ENCODE peak calls at places on chromosome 3, in eight cellular contexts. D is fibroblast of gingiva; V is SW480; U is NCI-H2171; M is foreskin keratinocyte; R is Right ventricle myocardium superior; T is activated CD8-positive, alpha-beta memory T cell treated with anti-CD3 and anti-CD28 coated beads for 48 hours; Y is CD8-positive, alpha-beta memory T cell. I is an unnamed sample.

GRCh38 chr3:11568503-11569155 is 75.1 kb downstream of the VGLL4 start:
- DNase-seq in D (peak; percentile 92), V (peak; percentile 89), U (no peak), M (peak; percentile 69), R (peak; percentile 76), T (no peak), Y (no peak), I (no peak)

GRCh38 chr3:58095471-58096145 is 87.4 kb downstream of the FLNB start:
- DNase-seq in D (no peak), V (no peak), U (no peak), M (no peak), R (no peak), T (no peak), Y (no peak), I (no peak)

GRCh38 chr3:50242778-50243551 is 7.0 kb downstream of the GNAI2 start:
- DNase-seq in D (peak; percentile 31), V (no peak), U (no peak), M (no peak), R (peak; percentile 87), T (no peak), Y (no peak), I (peak; percentile 32)

GRCh38 chr3:29335438-29335837 is 54.6 kb downstream of the RBMS3 start:
- DNase-seq in D (peak; percentile 98), V (no peak), U (peak; percentile 66), M (peak; percentile 84), R (peak; percentile 78), T (no peak), Y (no peak), I (no peak)

GRCh38 chr3:188683032-188683491 is 488.7 kb upstream of the TPRG1 start:
- DNase-seq in D (peak; percentile 90), V (no peak), U (no peak), M (no peak), R (peak; percentile 37), T (no peak), Y (no peak), I (peak; percentile 66)

GRCh38 chr3:106827515-106828213 is 549.6 kb upstream of the CCDC54 start:
- DNase-seq in D (no peak), V (no peak), U (no peak), M (peak; percentile 79), R (no peak), T (no peak), Y (no peak), I (no peak)

GRCh38 chr3:179146911-179147570 is 1.1 kb upstream of the PIK3CA start:
- DNase-seq in D (peak; percentile 61), V (peak; percentile 84), U (peak; percentile 51), M (peak; percentile 50), R (no peak), T (no peak), Y (peak; percentile 73), I (no peak)

GRCh38 chr3:146262711-146263110 is 11.8 kb upstream of the PLSCR4 start:
- DNase-seq in D (no peak), V (no peak), U (no peak), M (no peak), R (no peak), T (no peak), Y (no peak), I (no peak)

GRCh38 chr3:97201814-97202213 is 387.4 kb downstream of the EPHA6 start:
- DNase-seq in D (no peak), V (no peak), U (no peak), M (no peak), R (no peak), T (no peak), Y (no peak), I (no peak)

GRCh38 chr3:39716849-39717248 is 92.6 kb upstream of the MYRIP start:
- DNase-seq in D (no peak), V (no peak), U (no peak), M (no peak), R (no peak), T (no peak), Y (no peak), I (no peak)

GRCh38 chr3:150040097-150040496 is 69.4 kb upstream of the PFN2 start:
- DNase-seq in D (no peak), V (no peak), U (no peak), M (no peak), R (no peak), T (no peak), Y (no peak), I (no peak)

GRCh38 chr3:23253214-23253613 is 50.1 kb downstream of the UBE2E2 start:
- DNase-seq in D (no peak), V (no peak), U (no peak), M (no peak), R (no peak), T (no peak), Y (no peak), I (no peak)

GRCh38 chr3:196941846-196942225 is 492 bp downstream of the NCBP2 start:
- DNase-seq in D (peak; percentile 28), V (no peak), U (peak; percentile 61), M (no peak), R (peak; percentile 59), T (peak; percentile 37), Y (peak; percentile 71), I (peak; percentile 43)

GRCh38 chr3:48013288-48013980 is 2.8 kb downstream of the MAP4 start:
- DNase-seq in D (peak; percentile 54), V (peak; percentile 66), U (no peak), M (peak; percentile 17), R (no peak), T (no peak), Y (no peak), I (no peak)

GRCh38 chr3:49610881-49611280 is 56.6 kb downstream of the BSN start:
- DNase-seq in D (no peak), V (no peak), U (no peak), M (no peak), R (no peak), T (no peak), Y (no peak), I (no peak)

GRCh38 chr3:5213574-5213966 is 26.1 kb downstream of the EDEM1 start:
- DNase-seq in D (no peak), V (no peak), U (no peak), M (no peak), R (no peak), T (no peak), Y (no peak), I (no peak)

GRCh38 chr3:146473726-146474125 is 4.4 kb upstream of the PLSCR2 start:
- DNase-seq in D (peak; percentile 87), V (no peak), U (no peak), M (no peak), R (no peak), T (no peak), Y (no peak), I (no peak)

GRCh38 chr3:194196876-194197275 is 60.9 kb downstream of the HES1 start:
- DNase-seq in D (no peak), V (no peak), U (no peak), M (no peak), R (no peak), T (no peak), Y (no peak), I (no peak)

GRCh38 chr3:45135959-45136358 is 10.2 kb downstream of the CDCP1 start:
- DNase-seq in D (no peak), V (no peak), U (no peak), M (no peak), R (no peak), T (no peak), Y (no peak), I (no peak)

GRCh38 chr3:157336252-157337009 is 100.2 kb upstream of the PTX3 start:
- DNase-seq in D (no peak), V (no peak), U (no peak), M (no peak), R (no peak), T (no peak), Y (no peak), I (no peak)

GRCh38 chr3:57110214-57110613 is 49.8 kb downstream of the SPATA12 start:
- DNase-seq in D (no peak), V (no peak), U (no peak), M (no peak), R (no peak), T (no peak), Y (no peak), I (no peak)

GRCh38 chr3:5251196-5251583 is 63.7 kb downstream of the EDEM1 start:
- DNase-seq in D (no peak), V (no peak), U (no peak), M (no peak), R (no peak), T (no peak), Y (no peak), I (no peak)

GRCh38 chr3:99249627-99250026 is 348.1 kb upstream of the DCBLD2 start:
- DNase-seq in D (no peak), V (no peak), U (no peak), M (no peak), R (no peak), T (no peak), Y (no peak), I (no peak)

GRCh38 chr3:110519066-110519465 is 552.5 kb upstream of the NECTIN3 start:
- DNase-seq in D (peak; percentile 16), V (no peak), U (no peak), M (no peak), R (no peak), T (no peak), Y (no peak), I (no peak)

GRCh38 chr3:51434110-51434509 is 43.0 kb downstream of the RBM15B start:
- DNase-seq in D (no peak), V (no peak), U (no peak), M (no peak), R (no peak), T (no peak), Y (no peak), I (no peak)

GRCh38 chr3:155369244-155369643 is 75.8 kb upstream of the STRIT1 start:
- DNase-seq in D (no peak), V (no peak), U (no peak), M (no peak), R (no peak), T (no peak), Y (no peak), I (no peak)

GRCh38 chr3:117692416-117692995 is 982.9 kb downstream of the TUSC7 start:
- DNase-seq in D (no peak), V (no peak), U (no peak), M (peak; percentile 17), R (no peak), T (no peak), Y (no peak), I (no peak)

GRCh38 chr3:137509354-137510045 is 254.6 kb upstream of the SOX14 start:
- DNase-seq in D (no peak), V (no peak), U (peak; percentile 19), M (no peak), R (no peak), T (no peak), Y (no peak), I (no peak)

GRCh38 chr3:67401911-67402310 is 252.5 kb downstream of the SUCLG2 start:
- DNase-seq in D (peak; percentile 4), V (no peak), U (no peak), M (no peak), R (no peak), T (no peak), Y (no peak), I (no peak)

GRCh38 chr3:64188810-64189560 is 36.3 kb downstream of the PRICKLE2 start:
- DNase-seq in D (peak; percentile 69), V (peak; percentile 57), U (no peak), M (peak; percentile 86), R (no peak), T (no peak), Y (no peak), I (no peak)

GRCh38 chr3:148884261-148884660 is 19.2 kb downstream of the CPA3 start:
- DNase-seq in D (peak; percentile 29), V (no peak), U (no peak), M (no peak), R (no peak), T (no peak), Y (no peak), I (no peak)

GRCh38 chr3:100254168-100254777 is 6.5 kb upstream of the TBC1D23 start:
- DNase-seq in D (peak; percentile 66), V (peak; percentile 56), U (peak; percentile 56), M (no peak), R (peak; percentile 45), T (peak; percentile 11), Y (peak; percentile 25), I (no peak)

GRCh38 chr3:52399131-52399530 is 45.8 kb downstream of the SEMA3G start:
- DNase-seq in D (no peak), V (no peak), U (no peak), M (no peak), R (peak; percentile 22), T (no peak), Y (no peak), I (no peak)

GRCh38 chr3:167876603-167877325 is 141.2 kb downstream of the SERPINI1 start:
- DNase-seq in D (peak; percentile 87), V (peak; percentile 59), U (no peak), M (peak; percentile 46), R (no peak), T (no peak), Y (no peak), I (no peak)

I was measured in stimulated activated effector memory CD8-positive, alpha-beta T cell treated with anti-CD3 and anti-CD28 coated beads, Interleukin-12 subunit alpha, Interleukin-12 subunit beta, amount 100 ng/mL, for 72 hours.